ENCODE peak calls at places on chromosomes 4 and X, in four cellular contexts. D is upper lobe of right lung, O is spleen, A is cardiac fibroblast. K is an unnamed sample.

GRCh38 chrX:71439898-71440297 is 73.7 kb downstream of the TAF1 start:
- DNase-seq in O (no peak), D (no peak), A (no peak), K (no peak)

GRCh38 chrX:111199505-111199904 is 70.8 kb downstream of the CAPN6 start:
- DNase-seq in A (no peak), D (no peak), O (no peak), K (no peak)

GRCh38 chrX:13239272-13239671 is 80.6 kb downstream of the ATXN3L start:
- DNase-seq in O (no peak), D (no peak), A (no peak), K (peak)

GRCh38 chrX:149638860-149639259 is 7.3 kb upstream of the TMEM185A start:
- DNase-seq in A (peak), O (no peak), D (no peak), K (peak)

GRCh38 chr4:104964387-104965175 is 182.1 kb upstream of the TET2 start:
- DNase-seq in D (no peak), O (no peak), A (no peak), K (no peak)

GRCh38 chr4:22477794-22478182 is 38.1 kb downstream of the ADGRA3 start:
- DNase-seq in D (no peak), A (no peak), O (no peak), K (no peak)

GRCh38 chr4:165330666-165331065 is 3.2 kb downstream of the MSMO1 start:
- DNase-seq in A (no peak), O (no peak), D (no peak), K (no peak)

GRCh38 chr4:7960790-7961655 is 21.4 kb upstream of the AFAP1 start:
- DNase-seq in A (peak), O (no peak), D (no peak), K (peak)

GRCh38 chr4:170047774-170048354 is 21.7 kb upstream of the MFAP3L start:
- DNase-seq in O (no peak), A (peak), D (no peak), K (peak)

GRCh38 chrX:48896611-48897011 is 957 bp downstream of the TIMM17B start:
- DNase-seq in A (peak), D (no peak), O (peak), K (peak)

GRCh38 chr4:42561031-42561430 is 95.9 kb downstream of the ATP8A1 start:
- DNase-seq in O (no peak), A (no peak), D (no peak), K (no peak)

GRCh38 chr4:46656071-46656470 is 253.0 kb downstream of the COX7B2 start:
- DNase-seq in A (no peak), O (no peak), D (no peak), K (no peak)

GRCh38 chrX:148310402-148311200 is 189.8 kb upstream of the AFF2 start:
- DNase-seq in O (no peak), D (no peak), A (no peak), K (no peak)

GRCh38 chr4:146105464-146105863 is 70.1 kb upstream of the LSM6 start:
- DNase-seq in O (no peak), A (no peak), D (no peak), K (no peak)

GRCh38 chr4:85268146-85268545 is 206.8 kb upstream of the ARHGAP24 start:
- DNase-seq in D (no peak), A (no peak), O (no peak), K (no peak)

GRCh38 chr4:76206222-76206942 is 7.2 kb downstream of the SCARB2 start:
- DNase-seq in O (no peak), A (peak), D (no peak), K (peak)

GRCh38 chr4:16289872-16290554 is 63.7 kb upstream of the TAPT1 start:
- DNase-seq in D (no peak), O (no peak), A (peak), K (peak)

GRCh38 chrX:53486285-53486684 is 52.1 kb upstream of the HSD17B10 start:
- DNase-seq in A (no peak), D (no peak), O (no peak), K (no peak)

GRCh38 chr4:53364624-53365023 is 1.2 kb downstream of the SCFD2 start:
- DNase-seq in O (no peak), D (no peak), A (no peak), K (no peak)

GRCh38 chr4:129532573-129532972 is 436.6 kb downstream of the C4orf33 start:
- DNase-seq in O (no peak), A (no peak), D (no peak), K (no peak)

DNA sequence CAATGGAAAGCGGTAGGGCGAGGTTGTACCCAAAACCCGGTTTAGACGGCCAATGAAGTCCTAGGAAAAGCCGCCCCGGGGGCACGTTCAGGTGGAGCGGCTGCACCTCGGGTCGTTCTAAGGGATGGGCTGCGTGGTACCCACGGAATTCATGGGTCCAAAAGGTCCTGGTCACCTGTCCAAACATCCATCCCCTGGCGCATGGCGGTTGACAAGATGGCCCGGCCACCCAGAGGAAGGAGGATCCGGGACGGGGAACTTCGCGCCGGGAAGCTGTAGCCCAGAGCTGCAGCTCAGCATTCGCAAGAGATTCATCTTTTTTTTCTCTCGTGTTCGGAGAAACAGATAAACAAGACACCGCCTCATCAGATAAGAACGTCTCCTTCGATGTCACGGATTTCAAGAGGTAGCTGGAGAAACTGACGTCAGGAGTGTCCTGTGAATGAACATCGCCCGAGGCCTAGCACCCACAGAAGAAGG is 10.9 kb downstream of the PITX2 start:
- DNase-seq in D (no peak), A (no peak), O (no peak), K (no peak)
- H3K4me3 ChIP-seq in D (no peak), A (no peak), O (no peak), K (no peak)

DNA sequence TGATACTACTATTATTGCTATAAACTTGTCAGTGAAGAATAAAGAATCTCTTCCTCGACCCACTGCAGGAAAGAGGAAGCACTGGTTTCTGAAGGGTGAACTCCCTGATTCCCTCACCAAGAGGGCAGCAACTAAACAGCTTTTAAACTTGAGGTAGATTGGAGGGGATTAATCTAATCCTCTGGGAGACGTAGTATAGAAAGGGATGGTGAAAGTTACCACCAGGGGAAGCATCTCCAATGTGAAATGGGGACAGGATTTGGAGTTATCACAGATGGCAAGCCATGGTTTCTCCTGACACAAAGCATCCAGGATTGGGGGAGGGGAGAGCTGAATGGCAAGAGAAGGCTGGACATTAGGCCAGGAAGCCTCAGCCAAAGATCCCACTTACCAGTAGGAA is 62.7 kb upstream of the PTPN13 start:
- DNase-seq in D (no peak), O (no peak), A (no peak), K (no peak)
- TF ChIP-seq CTCF in D (no peak), O (no peak), A (no peak), K (no peak)

DNA sequence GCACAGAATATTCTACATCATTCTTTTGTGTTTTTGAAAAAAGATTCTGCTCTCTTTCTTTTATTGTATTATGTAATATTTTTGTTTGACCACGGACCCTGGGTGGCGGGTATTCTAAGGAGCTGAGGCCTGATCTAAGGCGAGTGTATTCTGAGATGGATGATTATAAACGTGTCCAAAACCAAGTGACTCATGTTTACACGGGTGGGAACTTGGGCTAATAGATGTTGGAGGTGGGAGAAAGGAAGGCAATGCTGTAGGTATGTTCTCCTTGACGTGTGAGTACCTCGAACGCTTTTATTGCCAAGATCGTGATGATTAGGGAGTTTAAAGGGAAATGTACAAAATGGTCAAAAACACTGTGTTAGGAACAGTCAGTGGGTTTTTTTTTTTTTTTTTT is 188.9 kb upstream of the FAT1 start:
- DNase-seq in D (no peak), O (no peak), A (no peak), K (no peak)
- H3K4me3 ChIP-seq in D (no peak), O (no peak), A (no peak), K (no peak)

GRCh38 chr4:137532869-137533236 is 559 bp upstream of the PCDH18 start:
- DNase-seq in O (no peak), A (peak), D (no peak), K (no peak)

GRCh38 chr4:137531951-137532868 is at the start of gene PCDH18:
- DNase-seq in A (peak), O (no peak), D (peak), K (peak)

GRCh38 chr4:137529432-137529831 is 2.9 kb downstream of the PCDH18 start:
- DNase-seq in O (no peak), A (no peak), D (no peak), K (no peak)

GRCh38 chr4:137530176-137530575 is 2.1 kb downstream of the PCDH18 start:
- DNase-seq in O (no peak), A (peak), D (no peak), K (peak)

DNA sequence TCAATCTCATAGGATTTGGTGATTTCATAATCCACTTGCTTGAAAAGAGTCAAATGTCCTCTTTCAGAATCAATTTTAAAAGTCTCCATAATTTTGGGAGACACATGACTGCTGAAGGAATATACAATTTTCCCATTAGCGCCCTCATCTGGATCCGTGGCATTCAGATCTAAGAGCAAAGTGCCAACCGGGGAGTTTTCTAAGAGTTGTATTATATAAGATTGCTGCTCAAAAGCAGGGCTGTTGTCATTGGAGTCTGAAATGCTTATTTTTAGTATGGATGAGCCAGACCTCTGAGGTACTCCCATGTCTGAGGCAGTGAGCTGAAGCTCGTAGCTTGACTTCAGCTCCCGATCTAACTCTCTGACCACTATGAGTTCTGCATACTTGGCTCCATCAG is 1.2 kb downstream of the PCDH18 start:
- DNase-seq in D (no peak), O (no peak), A (peak), K (peak)
- TF ChIP-seq CTCF in D (peak), O (no peak), A (peak), K (peak)

DNA sequence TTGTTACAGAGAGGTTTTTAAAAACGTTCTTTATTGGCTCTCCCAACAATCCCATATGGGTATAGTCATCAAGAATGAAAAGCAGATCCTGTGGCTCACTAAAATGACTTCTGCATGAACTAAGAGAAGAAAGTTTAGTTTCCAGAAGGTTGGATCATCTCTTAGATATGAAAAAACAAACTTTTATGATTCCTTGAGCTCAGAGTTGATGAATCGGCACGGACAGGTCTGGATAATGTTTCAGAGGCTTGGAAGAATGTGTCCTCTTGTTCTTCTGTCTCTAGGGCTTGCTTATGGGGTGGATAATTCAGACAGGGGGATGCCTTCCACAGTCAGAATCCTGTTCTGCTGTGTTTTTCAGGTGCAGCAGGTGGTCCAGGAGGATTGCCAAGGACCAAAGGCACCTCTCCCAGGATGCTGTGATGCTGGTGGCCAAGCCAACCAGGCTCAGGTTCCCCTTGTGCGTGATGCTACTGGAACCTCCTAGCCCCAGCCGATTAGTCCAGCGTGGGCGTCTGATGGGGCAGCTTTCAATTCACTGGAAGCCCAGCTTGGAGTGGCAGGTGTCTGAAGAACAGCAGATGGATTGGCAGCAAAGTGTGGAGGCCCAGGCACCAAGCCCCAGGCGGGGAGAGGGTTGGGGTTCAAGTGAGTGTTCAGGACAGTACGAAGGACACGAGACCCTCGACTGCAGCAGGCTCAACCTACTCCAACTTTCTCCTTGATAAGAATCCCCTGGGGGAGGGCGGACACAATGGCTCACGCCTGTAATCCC is 30.3 kb downstream of the CCKAR start:
- DNase-seq in A (peak), O (no peak), D (no peak), K (peak)
- H3K4me3 ChIP-seq in A (no peak), O (no peak), D (no peak), K (no peak)

GRCh38 chrX:129452523-129452922 is 70.8 kb downstream of the SMARCA1 start:
- DNase-seq in A (no peak), D (no peak), O (no peak), K (no peak)

GRCh38 chrX:129445436-129445835 is 77.9 kb downstream of the SMARCA1 start:
- DNase-seq in D (no peak), A (no peak), O (no peak), K (no peak)

GRCh38 chrX:129450123-129450522 is 73.2 kb downstream of the SMARCA1 start:
- DNase-seq in A (no peak), D (no peak), O (no peak), K (no peak)

DNA sequence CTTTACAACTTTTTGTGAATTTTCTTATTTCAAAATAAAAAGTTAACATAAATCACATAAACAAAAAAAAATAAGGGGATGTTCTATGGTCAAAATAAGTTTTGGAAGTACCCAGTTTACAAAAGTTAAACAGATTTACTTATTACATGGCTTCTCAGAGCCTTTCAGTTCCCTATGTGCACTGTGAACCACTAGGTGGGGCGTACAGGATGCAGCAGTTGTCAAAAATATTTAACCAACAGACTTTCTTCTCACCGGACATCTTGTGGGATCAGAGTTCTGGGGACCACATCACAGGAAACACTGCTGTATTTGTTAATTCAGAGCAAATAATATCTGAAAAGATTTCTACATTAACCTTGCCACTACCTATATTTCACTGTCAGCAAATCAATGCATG is 74.1 kb downstream of the SMARCA1 start:
- DNase-seq in A (no peak), D (no peak), O (no peak), K (no peak)
- TF ChIP-seq CTCF in A (no peak), D (no peak), O (no peak), K (no peak)

DNA sequence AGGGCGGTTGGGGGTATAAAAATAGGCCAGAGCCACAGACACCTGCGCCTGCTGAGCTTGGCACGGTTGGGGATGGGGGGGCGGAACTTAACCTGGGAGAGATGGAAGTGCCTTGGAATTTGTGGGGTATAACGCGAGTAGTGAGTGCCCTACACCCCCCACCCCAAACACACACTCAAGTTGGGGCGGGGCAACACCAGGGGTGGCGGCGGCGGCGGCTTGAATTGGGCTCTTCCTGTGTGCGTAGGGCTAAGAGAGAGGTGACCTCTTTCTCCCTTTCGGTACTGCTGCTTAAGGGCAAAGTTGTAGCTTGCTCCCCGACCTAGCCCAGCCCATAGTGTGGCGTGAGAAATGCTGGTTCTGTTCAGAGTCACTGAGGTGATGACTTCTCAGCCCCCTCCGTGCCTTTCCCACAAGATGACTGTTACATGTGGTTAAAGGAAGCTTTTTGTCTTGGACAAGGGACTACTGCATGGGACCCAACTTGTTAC is 839 bp downstream of the STK26 start:
- DNase-seq in O (peak), D (peak), A (peak), K (no peak)
- H3K4me3 ChIP-seq in O (peak), D (peak), A (peak), K (peak)

K was measured in fibroblast of the aortic adventitia.